ENCODE peak calls at places on chromosome 1, in eight cellular contexts. N is stimulated activated naive CD8-positive, alpha-beta T cell treated with anti-CD3 and anti-CD28 coated beads, Interleukin-15, Interleukin-2, amounts not matched to agents 100 U/mL and 50 U/mL, for 24 hours; X is NCI-H1436 treated with DMSO at 0.1 percent for 48 hours; W is stimulated activated CD4-positive, alpha-beta T cell treated with anti-CD3 and anti-CD28 coated beads, Interleukin-4, amount 100 ng/mL, for 24 hours; E is fibroblast of lung; I is SW480; O is CD8-positive, alpha-beta T cell; T is activated CD8-positive, alpha-beta T cell treated with anti-CD3 and anti-CD28 coated beads for 36 hours. L is an unnamed sample.

GRCh38 chr1:182035097-182035770 is 26.3 kb downstream of the ZNF648 start:
- DNase-seq in N (peak; percentile 25), X (no peak), W (no peak), E (no peak), I (no peak), O (no peak), T (peak; percentile 19), L (no peak)

GRCh38 chr1:16158025-16158424 is 2.2 kb upstream of the EPHA2 start:
- DNase-seq in N (no peak), X (no peak), W (peak; percentile 15), E (no peak), I (peak; percentile 70), O (no peak), T (peak; percentile 57), L (no peak)

GRCh38 chr1:40899230-40899870 is 37.2 kb upstream of the CITED4 start:
- DNase-seq in N (no peak), X (no peak), W (no peak), E (no peak), I (no peak), O (no peak), T (no peak), L (no peak)

GRCh38 chr1:184210048-184210447 is 158.5 kb downstream of the TSEN15 start:
- DNase-seq in N (no peak), X (no peak), W (no peak), E (peak; percentile 63), I (no peak), O (no peak), T (no peak), L (peak; percentile 37)

GRCh38 chr1:117675907-117676430 is 70.1 kb downstream of the TENT5C start:
- DNase-seq in N (no peak), X (no peak), W (no peak), E (no peak), I (no peak), O (no peak), T (no peak), L (no peak)

GRCh38 chr1:226512076-226512728 is 36.4 kb upstream of the STUM start:
- DNase-seq in N (no peak), X (no peak), W (no peak), E (peak; percentile 15), I (no peak), O (peak; percentile 23), T (no peak), L (no peak)

GRCh38 chr1:155131846-155132245 is 3.8 kb upstream of the SLC50A1 start:
- DNase-seq in N (no peak), X (no peak), W (no peak), E (no peak), I (no peak), O (no peak), T (no peak), L (no peak)

GRCh38 chr1:5232537-5232936 is 578.1 kb downstream of the AJAP1 start:
- DNase-seq in N (no peak), X (no peak), W (no peak), E (no peak), I (no peak), O (no peak), T (no peak), L (no peak)

GRCh38 chr1:53376742-53377437 is 49.0 kb upstream of the LRP8 start:
- DNase-seq in N (no peak), X (no peak), W (no peak), E (no peak), I (no peak), O (peak; percentile 29), T (no peak), L (no peak)

GRCh38 chr1:87120779-87121178 is 206.3 kb downstream of the HS2ST1 start:
- DNase-seq in N (peak; percentile 8), X (no peak), W (no peak), E (no peak), I (no peak), O (no peak), T (peak; percentile 29), L (no peak)

GRCh38 chr1:194117582-194117981 is 931.2 kb upstream of the B3GALT2 start:
- DNase-seq in N (no peak), X (no peak), W (no peak), E (no peak), I (no peak), O (no peak), T (peak; percentile 4), L (no peak)

GRCh38 chr1:175169305-175170018 is 23.1 kb downstream of the KIAA0040 start:
- DNase-seq in N (no peak), X (no peak), W (no peak), E (peak; percentile 2), I (peak; percentile 79), O (no peak), T (no peak), L (no peak)

L was measured in HCEC 1CT.